ENCODE peak calls at places on chromosomes 1 and 21, in eight cellular contexts. C is neural crest cell, Y is psoas muscle, P is left lung, M is dermis microvascular lymphatic vessel endothelial cell, H is upper lobe of right lung, A is astrocyte of the cerebellum, J is midbrain. K is an unnamed sample.

GRCh38 chr1:230292739-230293720 is 133.1 kb downstream of the PGBD5 start:
- DNase-seq in M (no peak), C (no peak), Y (peak; percentile 20), A (no peak), P (no peak), J (no peak), H (peak; percentile 20), K (no peak)

GRCh38 chr1:200771625-200772555 is 33.2 kb downstream of the CAMSAP2 start:
- DNase-seq in C (no peak), Y (no peak), M (no peak), P (no peak), J (no peak), H (no peak), A (no peak), K (no peak)

GRCh38 chr1:211610779-211611556 is 32.0 kb upstream of the SLC30A1 start:
- DNase-seq in J (peak; percentile 39), M (peak; percentile 47), A (no peak), H (no peak), C (no peak), Y (no peak), P (no peak), K (peak; percentile 75)

GRCh38 chr1:44907909-44908308 is 64.9 kb upstream of the PTCH2 start:
- DNase-seq in M (no peak), Y (no peak), A (no peak), H (no peak), C (no peak), J (no peak), P (no peak), K (no peak)

GRCh38 chr1:30997463-30998057 is 68.0 kb downstream of the PUM1 start:
- DNase-seq in Y (no peak), A (no peak), M (no peak), J (no peak), P (no peak), H (no peak), C (no peak), K (no peak)

GRCh38 chr1:1956586-1957532 is 37.8 kb upstream of the TMEM52 start:
- DNase-seq in P (no peak), H (no peak), A (no peak), C (no peak), J (no peak), M (no peak), Y (no peak), K (no peak)

GRCh38 chr1:223628233-223628632 is 37.3 kb downstream of the CAPN8 start:
- DNase-seq in M (no peak), Y (no peak), P (no peak), C (peak; percentile 41), A (no peak), H (peak; percentile 71), J (peak; percentile 27), K (peak; percentile 59)

GRCh38 chr1:58583496-58583895 is 6.4 kb upstream of the TACSTD2 start:
- DNase-seq in Y (no peak), M (peak; percentile 73), P (no peak), J (no peak), A (no peak), H (no peak), C (no peak), K (no peak)

GRCh38 chr1:19825298-19825697 is 10.2 kb upstream of the RNF186 start:
- DNase-seq in A (no peak), J (no peak), M (no peak), Y (no peak), H (no peak), P (no peak), C (no peak), K (peak; percentile 71)

GRCh38 chr21:19197950-19198349 is 794.4 kb upstream of the TMPRSS15 start:
- DNase-seq in J (no peak), P (no peak), H (no peak), C (no peak), M (no peak), A (no peak), Y (no peak), K (no peak)

GRCh38 chr1:226308166-226308722 is 720 bp downstream of the LIN9 start:
- DNase-seq in J (no peak), Y (no peak), M (no peak), C (peak; percentile 32), H (no peak), A (no peak), P (peak; percentile 35), K (no peak)

GRCh38 chr1:86110451-86111129 is 46.0 kb downstream of the COL24A1 start:
- DNase-seq in P (no peak), M (no peak), Y (no peak), A (no peak), C (no peak), H (peak; percentile 55), J (no peak), K (no peak)

GRCh38 chr1:222020553-222020952 is 278.7 kb upstream of the DUSP10 start:
- DNase-seq in H (no peak), J (no peak), M (no peak), Y (no peak), P (no peak), A (no peak), C (no peak), K (no peak)

GRCh38 chr1:191152776-191153175 is 675.1 kb upstream of the BRINP3 start:
- DNase-seq in J (no peak), A (no peak), H (no peak), C (no peak), Y (no peak), M (no peak), P (no peak), K (no peak)

GRCh38 chr1:100703716-100704115 is 15.8 kb upstream of the VCAM1 start:
- DNase-seq in A (no peak), P (no peak), M (peak; percentile 54), J (no peak), H (no peak), Y (no peak), C (no peak), K (no peak)

GRCh38 chr1:107912614-107913013 is 52.4 kb downstream of the VAV3 start:
- DNase-seq in J (no peak), P (no peak), H (no peak), C (no peak), M (no peak), A (no peak), Y (no peak), K (no peak)

GRCh38 chr1:237677979-237678378 is 212.7 kb downstream of the ZP4 start:
- DNase-seq in J (peak; percentile 31), H (no peak), C (no peak), M (no peak), Y (no peak), A (peak; percentile 11), P (no peak), K (no peak)

GRCh38 chr1:2214541-2215241 is 13.4 kb upstream of the SKI start:
- DNase-seq in P (no peak), A (no peak), Y (peak; percentile 70), M (no peak), H (peak; percentile 78), J (peak; percentile 19), C (no peak), K (peak; percentile 40)

GRCh38 chr1:85325920-85326319 is 49.5 kb upstream of the BCL10 start:
- DNase-seq in A (no peak), M (peak; percentile 58), H (no peak), P (no peak), J (no peak), C (no peak), Y (no peak), K (no peak)

GRCh38 chr21:40386301-40386911 is 460.6 kb downstream of the DSCAM start:
- DNase-seq in M (no peak), A (no peak), H (peak; percentile 81), Y (peak; percentile 57), C (peak; percentile 65), J (peak; percentile 50), P (peak; percentile 52), K (peak; percentile 71)

GRCh38 chr1:115303364-115303763 is 34.7 kb downstream of the NGF start:
- DNase-seq in J (no peak), A (no peak), P (no peak), H (no peak), C (no peak), Y (no peak), M (no peak), K (no peak)

GRCh38 chr1:14928412-14928811 is 225.1 kb upstream of the TMEM51 start:
- DNase-seq in P (no peak), H (no peak), Y (no peak), M (no peak), C (no peak), A (no peak), J (no peak), K (no peak)

GRCh38 chr1:35097224-35097623 is 18.0 kb downstream of the ZMYM1 start:
- DNase-seq in H (no peak), A (peak; percentile 32), J (no peak), C (no peak), Y (no peak), P (no peak), M (peak; percentile 13), K (no peak)

GRCh38 chr1:174074757-174075156 is 52.6 kb upstream of the RC3H1 start:
- DNase-seq in C (no peak), Y (no peak), A (peak; percentile 11), P (no peak), H (no peak), J (peak; percentile 25), M (peak; percentile 29), K (no peak)

GRCh38 chr1:151513626-151514101 is 2.5 kb downstream of the CGN start:
- DNase-seq in P (peak; percentile 81), M (peak; percentile 29), Y (no peak), C (no peak), A (no peak), J (no peak), H (peak; percentile 87), K (peak; percentile 96)

GRCh38 chr1:116580446-116581322 is 9.9 kb upstream of the CD58 start:
- DNase-seq in M (no peak), Y (no peak), H (no peak), C (no peak), J (no peak), P (no peak), A (peak; percentile 36), K (no peak)

GRCh38 chr21:37155216-37155615 is 82.2 kb downstream of the TTC3 start:
- DNase-seq in M (no peak), H (no peak), J (no peak), C (no peak), Y (no peak), P (no peak), A (no peak), K (no peak)

GRCh38 chr21:36661511-36662309 is 37.2 kb upstream of the SIM2 start:
- DNase-seq in H (no peak), P (no peak), A (peak; percentile 23), J (peak; percentile 4), C (peak; percentile 33), Y (no peak), M (peak; percentile 44), K (peak; percentile 56)

GRCh38 chr1:150080784-150081183 is 13.2 kb downstream of the VPS45 start:
- DNase-seq in A (no peak), H (no peak), J (no peak), C (no peak), Y (no peak), M (no peak), P (no peak), K (no peak)

GRCh38 chr1:6419397-6419802 is 319 bp downstream of the HES2 start:
- DNase-seq in C (no peak), P (no peak), J (no peak), H (no peak), A (no peak), Y (no peak), M (peak; percentile 40), K (no peak)

GRCh38 chr1:209585672-209586071 is 2.2 kb downstream of the CAMK1G start:
- DNase-seq in J (peak; percentile 67), M (peak; percentile 45), H (peak; percentile 72), C (peak; percentile 33), Y (peak; percentile 64), P (peak; percentile 53), A (no peak), K (no peak)

GRCh38 chr1:224894915-224895314 is 34.6 kb upstream of the DNAH14 start:
- DNase-seq in C (no peak), H (no peak), A (no peak), Y (no peak), J (no peak), M (no peak), P (no peak), K (no peak)

GRCh38 chr1:229209386-229209785 is 61.5 kb upstream of the RAB4A start:
- DNase-seq in J (no peak), A (no peak), Y (no peak), H (no peak), M (no peak), P (no peak), C (no peak), K (no peak)

GRCh38 chr1:153561401-153561985 is 4.2 kb downstream of the S100A2 start:
- DNase-seq in A (no peak), M (no peak), H (peak; percentile 48), C (no peak), Y (peak; percentile 20), J (no peak), P (no peak), K (no peak)